ENCODE peak calls at places on chromosomes 12 and 14, in ten cellular contexts. Q is HCT116, G is stomach, X is spleen, C is HL-60, J is breast epithelium, I is transverse colon, R is suprapubic skin, H is K562, S is endothelial cell of umbilical vein. F is an unnamed sample.

GRCh38 chr14:89110110-89110509 is 285.7 kb downstream of the TTC8 start:
- DNase-seq in Q (no peak), G (no peak), X (no peak), C (no peak), J (no peak), I (no peak), R (no peak), H (no peak), S (no peak), F (no peak)

GRCh38 chr12:39364196-39364595 is 78.7 kb downstream of the KIF21A start:
- DNase-seq in Q (no peak), G (no peak), X (no peak), C (no peak), J (no peak), I (no peak), R (no peak), H (no peak), S (no peak), F (no peak)

GRCh38 chr12:74509886-74510285 is 27.7 kb upstream of the ATXN7L3B start:
- DNase-seq in Q (no peak), G (no peak), X (no peak), C (no peak), J (no peak), I (no peak), R (no peak), H (no peak), S (no peak), F (no peak)

GRCh38 chr12:33427071-33427470 is 12.5 kb downstream of the SYT10 start:
- DNase-seq in Q (no peak), G (no peak), X (no peak), C (no peak), J (no peak), I (no peak), R (no peak), H (no peak), S (no peak), F (no peak)

GRCh38 chr12:88383405-88383804 is 196.9 kb downstream of the KITLG start:
- DNase-seq in Q (no peak), G (no peak), X (no peak), C (no peak), J (no peak), I (no peak), R (no peak), H (no peak), S (no peak), F (no peak)

GRCh38 chr14:89952581-89952980 is 1.9 kb downstream of the EFCAB11 start:
- DNase-seq in Q (no peak), G (no peak), X (no peak), C (no peak), J (no peak), I (no peak), R (no peak), H (no peak), S (no peak), F (no peak)

GRCh38 chr14:86527312-86527711 is 997.4 kb downstream of the FLRT2 start:
- DNase-seq in Q (no peak), G (no peak), X (no peak), C (no peak), J (no peak), I (no peak), R (no peak), H (no peak), S (no peak), F (no peak)

GRCh38 chr12:107091381-107091780 is 2.0 kb downstream of the CRY1 start:
- DNase-seq in Q (no peak), G (no peak), X (no peak), C (no peak), J (no peak), I (no peak), R (no peak), H (no peak), S (peak), F (no peak)

GRCh38 chr12:125050446-125050845 is 14.8 kb upstream of the AACS start:
- DNase-seq in Q (no peak), G (no peak), X (peak), C (no peak), J (no peak), I (no peak), R (no peak), H (no peak), S (no peak), F (no peak)

GRCh38 chr14:53840444-53840843 is 116.2 kb downstream of the BMP4 start:
- DNase-seq in Q (peak), G (no peak), X (no peak), C (no peak), J (no peak), I (no peak), R (no peak), H (no peak), S (peak), F (no peak)

GRCh38 chr14:26395726-26396125 is 202.1 kb downstream of the NOVA1 start:
- DNase-seq in Q (no peak), G (no peak), X (no peak), C (no peak), J (no peak), I (no peak), R (no peak), H (no peak), S (no peak), F (no peak)

GRCh38 chr12:88633312-88633711 is 53.0 kb upstream of the KITLG start:
- DNase-seq in Q (no peak), G (no peak), X (no peak), C (no peak), J (no peak), I (no peak), R (no peak), H (no peak), S (peak), F (no peak)

GRCh38 chr12:55051197-55051920 is 31.6 kb downstream of the NEUROD4 start:
- DNase-seq in Q (no peak), G (no peak), X (no peak), C (no peak), J (no peak), I (no peak), R (no peak), H (no peak), S (no peak), F (no peak)

GRCh38 chr14:67942311-67942710 is 122.7 kb downstream of the RAD51B start:
- DNase-seq in Q (no peak), G (no peak), X (no peak), C (no peak), J (no peak), I (no peak), R (no peak), H (no peak), S (no peak), F (no peak)

GRCh38 chr12:47111392-47111778 is 31.6 kb upstream of the AMIGO2 start:
- DNase-seq in Q (no peak), G (no peak), X (no peak), C (no peak), J (no peak), I (no peak), R (no peak), H (no peak), S (no peak), F (no peak)

GRCh38 chr12:102950950-102951490 is 6.5 kb upstream of the ASCL1 start:
- DNase-seq in Q (no peak), G (no peak), X (no peak), C (no peak), J (no peak), I (no peak), R (no peak), H (no peak), S (no peak), F (no peak)

GRCh38 chr14:101191086-101191881 is 287.8 kb upstream of the RTL1 start:
- DNase-seq in Q (no peak), G (peak), X (peak), C (no peak), J (no peak), I (no peak), R (no peak), H (no peak), S (no peak), F (no peak)

GRCh38 chr14:64891839-64892375 is 12.2 kb upstream of the SPTB start:
- DNase-seq in Q (peak), G (no peak), X (no peak), C (no peak), J (no peak), I (peak), R (no peak), H (peak), S (peak), F (peak)

GRCh38 chr12:78719721-78720120 is 144.9 kb upstream of the SYT1 start:
- DNase-seq in Q (no peak), G (no peak), X (no peak), C (no peak), J (no peak), I (no peak), R (no peak), H (no peak), S (no peak), F (no peak)

DNA sequence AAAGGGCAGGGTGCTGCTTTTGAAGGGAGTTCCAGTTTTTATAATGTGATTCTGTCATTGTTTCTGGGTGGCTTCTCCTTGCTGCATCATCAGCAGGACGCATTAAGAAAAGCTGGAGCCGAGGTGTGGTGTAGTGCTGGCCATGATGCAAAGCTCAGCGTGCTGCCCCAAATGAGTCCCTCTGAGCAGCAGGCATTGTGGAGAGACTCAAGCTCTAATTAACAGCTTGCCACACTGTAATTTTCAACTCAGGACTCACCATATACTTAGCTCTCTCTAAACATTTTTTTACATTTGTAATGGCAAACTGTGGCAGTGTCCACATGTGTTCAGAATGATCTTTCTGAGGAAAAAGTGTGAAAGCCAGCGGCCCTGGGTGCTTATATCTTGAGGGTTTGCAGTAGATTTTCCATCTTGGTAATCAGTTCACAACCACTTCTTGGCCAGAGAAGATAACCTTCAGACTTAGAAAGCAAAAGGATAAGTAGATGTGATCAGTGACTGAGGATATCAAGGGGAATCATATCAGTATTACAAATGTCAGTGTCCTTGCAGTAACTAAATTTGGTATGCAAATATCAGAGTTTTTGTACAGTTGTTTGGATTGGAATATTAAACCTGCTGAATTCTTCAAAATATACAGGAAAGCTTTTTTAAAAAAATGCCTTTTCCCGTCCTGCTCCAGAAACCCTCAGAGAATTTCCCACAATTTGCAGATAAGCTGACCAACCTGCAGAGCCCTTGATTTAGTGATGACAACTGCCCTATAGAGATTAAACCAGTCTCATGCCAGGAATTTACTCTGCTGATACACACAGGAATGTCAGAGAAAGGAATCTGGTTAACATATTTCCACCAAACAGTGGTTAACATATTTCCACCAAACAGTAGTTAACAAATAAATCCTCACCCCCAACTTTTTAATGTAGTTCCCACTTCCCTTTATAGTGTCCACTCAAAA is 63.6 kb downstream of the DAAM1 start:
- DNase-seq in Q (no peak), G (no peak), X (no peak), C (no peak), J (no peak), I (no peak), R (no peak), H (no peak), S (no peak), F (no peak)
- TF ChIP-seq POLR2AphosphoS5 in Q (no peak), G (no peak), X (no peak), C (no peak), J (no peak), I (no peak), R (no peak), H (no peak), S (no peak), F (no peak)

DNA sequence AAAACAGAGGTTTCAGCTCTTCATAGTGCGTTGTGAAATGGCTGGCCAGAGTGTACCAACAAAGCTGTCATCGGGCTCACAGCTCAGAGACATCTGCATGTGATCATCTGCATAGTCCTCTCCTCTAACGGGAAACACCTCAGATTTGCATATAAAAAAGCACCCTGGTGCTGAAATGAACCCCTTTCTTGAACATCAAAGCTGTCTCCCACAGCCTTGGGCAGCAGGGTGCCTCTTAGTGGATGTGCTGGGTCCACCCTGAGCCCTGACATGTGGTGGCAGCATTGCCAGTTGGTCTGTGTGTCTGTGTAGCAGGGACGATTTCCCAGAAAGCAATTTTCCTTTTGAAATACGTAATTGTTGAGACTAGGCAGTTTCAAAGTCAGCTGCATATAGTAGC is 14.3 kb upstream of the PAPLN start:
- DNase-seq in Q (no peak), G (no peak), X (no peak), C (no peak), J (no peak), I (no peak), R (no peak), H (no peak), S (no peak), F (no peak)
- H3K27ac ChIP-seq in Q (no peak), G (peak), X (peak), C (no peak), J (peak), I (no peak), R (peak), H (no peak), S (no peak), F (no peak)

DNA sequence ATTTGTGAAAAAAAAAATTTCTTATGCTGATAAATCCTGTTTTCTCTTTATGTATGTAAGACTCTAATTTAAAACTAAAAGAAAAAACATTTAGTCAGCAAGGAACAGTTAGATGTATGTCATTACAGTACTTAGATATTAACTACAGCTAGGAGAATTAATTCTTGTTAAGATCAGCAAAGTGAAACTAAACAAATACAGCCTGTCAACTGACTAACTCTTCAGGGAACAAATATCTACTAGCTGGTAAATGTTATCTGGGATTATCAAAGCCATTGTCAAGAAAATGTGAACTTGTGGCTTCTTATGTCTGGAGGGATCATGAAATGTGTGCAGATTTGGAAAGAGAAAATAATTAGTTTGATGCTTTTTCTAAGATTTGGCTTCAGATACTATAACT is 27.5 kb downstream of the MGAT4C start:
- DNase-seq in Q (no peak), G (no peak), X (no peak), C (no peak), J (no peak), I (no peak), R (no peak), H (no peak), S (peak), F (no peak)
- TF ChIP-seq POLR2AphosphoS5 in Q (no peak), G (no peak), X (no peak), C (no peak), J (no peak), I (no peak), R (no peak), H (no peak), S (no peak), F (no peak)

DNA sequence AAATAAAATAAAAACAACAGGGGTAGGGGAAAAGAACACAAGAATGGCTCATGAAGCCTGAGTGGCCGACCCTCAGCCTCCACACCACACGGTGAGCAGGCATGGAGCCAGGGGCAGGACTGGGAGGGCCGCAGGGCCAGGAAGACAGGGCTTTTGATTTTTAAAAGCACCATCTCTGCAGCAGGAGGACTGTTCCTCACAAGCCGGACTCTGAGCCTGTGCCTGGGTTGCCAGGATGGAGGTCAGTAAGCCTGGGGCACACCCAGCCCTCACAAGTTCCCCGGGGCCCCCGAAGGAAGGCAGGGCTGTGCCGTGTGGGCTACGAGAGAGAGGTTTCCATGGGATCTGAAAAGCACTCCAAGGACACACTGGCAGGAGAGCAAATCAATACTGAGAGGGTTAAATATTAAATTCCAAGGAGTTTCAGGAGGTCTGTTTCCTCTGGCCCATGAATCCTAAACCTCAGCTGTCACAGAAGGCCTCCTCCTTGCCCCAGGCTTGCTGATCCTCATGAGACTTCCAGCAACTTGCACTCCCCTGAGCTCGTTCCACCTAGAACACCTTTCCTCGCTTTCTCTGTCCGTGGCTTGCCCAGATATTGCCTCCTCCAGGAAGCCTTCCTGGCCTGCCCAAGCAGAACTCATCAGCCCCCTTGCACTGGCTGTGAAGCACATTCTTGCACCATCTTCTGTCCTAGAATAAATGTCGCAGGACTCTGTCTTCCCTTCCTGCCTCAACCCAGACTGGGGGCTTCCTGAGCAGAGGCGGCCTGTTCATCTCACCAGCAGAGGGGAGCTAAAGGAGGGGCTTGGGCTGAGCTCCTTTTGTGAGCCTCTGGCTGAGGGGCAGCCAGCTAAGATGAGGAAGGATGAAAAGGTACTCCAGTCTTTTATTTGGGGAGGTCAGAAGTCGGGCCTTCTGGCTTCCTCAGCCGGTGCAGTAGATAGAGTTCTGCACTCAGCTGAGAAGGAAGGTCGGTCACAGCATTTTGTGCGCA is 64.6 kb downstream of the CCDC88C start:
- DNase-seq in Q (no peak), G (no peak), X (peak), C (no peak), J (no peak), I (no peak), R (no peak), H (no peak), S (no peak), F (no peak)
- H3K27ac ChIP-seq in Q (no peak), G (peak), X (peak), C (no peak), J (no peak), I (peak), R (no peak), H (no peak), S (no peak), F (no peak)

GRCh38 chr12:81332054-81332453 is 254.2 kb downstream of the ACSS3 start:
- DNase-seq in Q (no peak), G (no peak), X (no peak), C (no peak), J (no peak), I (no peak), R (no peak), H (no peak), S (no peak), F (no peak)
- TF ChIP-seq POLR2AphosphoS5 in Q (no peak), G (no peak), X (no peak), C (no peak), J (no peak), I (no peak), R (no peak), H (no peak), S (no peak), F (no peak)

GRCh38 chr12:75995691-75996090 is 35.9 kb downstream of the PHLDA1 start:
- DNase-seq in Q (no peak), G (no peak), X (no peak), C (no peak), J (no peak), I (no peak), R (no peak), H (no peak), S (no peak), F (no peak)

GRCh38 chr12:75990189-75990912 is 41.2 kb downstream of the PHLDA1 start:
- DNase-seq in Q (no peak), G (no peak), X (no peak), C (no peak), J (no peak), I (no peak), R (no peak), H (no peak), S (no peak), F (no peak)

GRCh38 chr12:75996907-75997447 is 34.6 kb downstream of the PHLDA1 start:
- DNase-seq in Q (no peak), G (no peak), X (no peak), C (no peak), J (no peak), I (no peak), R (no peak), H (no peak), S (peak), F (no peak)

GRCh38 chr12:75994069-75994740 is 37.4 kb downstream of the PHLDA1 start:
- DNase-seq in Q (no peak), G (no peak), X (no peak), C (no peak), J (no peak), I (no peak), R (no peak), H (no peak), S (no peak), F (no peak)

DNA sequence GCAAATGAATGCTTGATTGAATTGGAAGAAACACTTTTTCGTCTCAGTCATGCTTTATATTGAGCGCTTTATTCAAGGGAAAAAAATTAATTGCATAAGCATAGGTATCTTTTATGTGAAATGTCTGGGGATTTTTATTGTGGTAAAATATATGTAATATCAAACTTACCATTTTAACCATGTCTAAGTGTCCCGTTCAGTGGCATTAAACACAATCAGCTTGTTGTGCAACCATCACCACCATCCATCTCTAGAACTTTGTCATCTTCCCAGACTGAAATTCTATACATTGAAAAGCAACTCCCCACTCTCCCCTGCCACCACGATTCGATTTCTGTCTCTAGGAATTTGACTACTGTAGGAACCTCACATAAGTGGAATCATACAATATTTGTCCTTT is 39.8 kb downstream of the PHLDA1 start:
- DNase-seq in Q (no peak), G (no peak), X (no peak), C (no peak), J (no peak), I (no peak), R (no peak), H (no peak), S (no peak), F (no peak)
- H3K27ac ChIP-seq in Q (no peak), G (no peak), X (no peak), C (no peak), J (no peak), I (no peak), R (no peak), H (no peak), S (no peak), F (no peak)